ENCODE peak calls at places on chromosomes 3 and 15, in six cellular contexts. B is lower lobe of right lung, V is breast epithelium, Y is brain microvascular endothelial cell, H is AG10803, A is foreskin fibroblast. E is an unnamed sample.

GRCh38 chr15:72859023-72859756 is 75.6 kb upstream of the ADPGK start:
- DNase-seq in A (no peak), B (no peak), Y (no peak), V (no peak), H (no peak), E (no peak)

GRCh38 chr3:39184081-39184967 is 8.1 kb downstream of the XIRP1 start:
- DNase-seq in B (no peak), A (no peak), V (no peak), H (no peak), Y (no peak), E (no peak)

GRCh38 chr3:195823998-195824397 is 12.3 kb upstream of the MUC4 start:
- DNase-seq in A (no peak), V (peak), H (no peak), B (peak), Y (no peak), E (no peak)

GRCh38 chr3:178703268-178703975 is 167.2 kb downstream of the KCNMB2 start:
- DNase-seq in V (no peak), H (peak), B (no peak), Y (peak), A (peak), E (peak)

GRCh38 chr3:157067114-157067513 is 92.8 kb downstream of the CCNL1 start:
- DNase-seq in B (no peak), V (no peak), H (no peak), Y (no peak), A (no peak), E (no peak)

GRCh38 chr3:187841552-187841951 is 96.3 kb upstream of the BCL6 start:
- DNase-seq in H (peak), V (no peak), A (peak), Y (no peak), B (no peak), E (peak)

GRCh38 chr3:21621396-21621695 is 129.7 kb downstream of the ZNF385D start:
- DNase-seq in Y (peak), V (no peak), H (peak), A (peak), B (no peak), E (peak)

GRCh38 chr15:33244471-33244870 is 50.0 kb upstream of the FMN1 start:
- DNase-seq in H (no peak), B (no peak), V (no peak), A (no peak), Y (no peak), E (no peak)

GRCh38 chr3:57382933-57383332 is 90.4 kb upstream of the ASB14 start:
- DNase-seq in Y (peak), B (no peak), V (no peak), A (peak), H (peak), E (peak)

DNA sequence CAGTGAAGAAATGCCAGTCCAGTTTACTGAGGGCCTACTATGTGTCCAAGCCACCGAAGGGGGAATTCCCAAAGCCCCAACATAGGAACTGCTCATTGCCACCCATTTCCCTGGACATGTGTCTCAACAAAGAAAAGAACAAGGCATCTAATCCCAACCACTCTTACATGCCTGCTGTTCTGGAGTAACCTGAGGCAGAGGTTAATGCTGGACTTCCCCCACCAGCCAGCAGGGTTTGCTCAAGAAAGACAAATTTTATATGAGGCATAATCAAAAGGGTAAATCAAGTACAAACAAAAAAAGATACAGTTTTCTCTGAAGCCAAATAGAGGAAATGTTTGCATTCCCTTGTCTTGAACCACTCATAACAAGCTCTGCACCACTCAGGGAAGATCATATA is 4.1 kb downstream of the ADCY5 start:
- DNase-seq in Y (no peak), V (no peak), H (no peak), A (no peak), B (no peak), E (no peak)
- TF ChIP-seq CTCF in Y (peak), V (no peak), H (no peak), A (no peak), B (no peak), E (no peak)

GRCh38 chr3:99817437-99818240 is at the start of gene CMSS1:
- DNase-seq in Y (peak), V (peak), A (peak), B (peak), H (peak), E (peak)

GRCh38 chr3:99823723-99824711 is 6.4 kb downstream of the CMSS1 start:
- DNase-seq in V (no peak), A (no peak), H (no peak), Y (no peak), B (no peak), E (no peak)

GRCh38 chr3:99817047-99817436 is 620 bp upstream of the CMSS1 start:
- DNase-seq in V (no peak), Y (no peak), H (no peak), A (peak), B (no peak), E (no peak)

GRCh38 chr3:99818818-99819217 is 1.2 kb downstream of the CMSS1 start:
- DNase-seq in H (no peak), Y (no peak), V (no peak), B (no peak), A (no peak), E (no peak)
- H3K4me3 ChIP-seq in H (no peak), Y (no peak), V (peak), B (peak), A (peak), E (no peak)

DNA sequence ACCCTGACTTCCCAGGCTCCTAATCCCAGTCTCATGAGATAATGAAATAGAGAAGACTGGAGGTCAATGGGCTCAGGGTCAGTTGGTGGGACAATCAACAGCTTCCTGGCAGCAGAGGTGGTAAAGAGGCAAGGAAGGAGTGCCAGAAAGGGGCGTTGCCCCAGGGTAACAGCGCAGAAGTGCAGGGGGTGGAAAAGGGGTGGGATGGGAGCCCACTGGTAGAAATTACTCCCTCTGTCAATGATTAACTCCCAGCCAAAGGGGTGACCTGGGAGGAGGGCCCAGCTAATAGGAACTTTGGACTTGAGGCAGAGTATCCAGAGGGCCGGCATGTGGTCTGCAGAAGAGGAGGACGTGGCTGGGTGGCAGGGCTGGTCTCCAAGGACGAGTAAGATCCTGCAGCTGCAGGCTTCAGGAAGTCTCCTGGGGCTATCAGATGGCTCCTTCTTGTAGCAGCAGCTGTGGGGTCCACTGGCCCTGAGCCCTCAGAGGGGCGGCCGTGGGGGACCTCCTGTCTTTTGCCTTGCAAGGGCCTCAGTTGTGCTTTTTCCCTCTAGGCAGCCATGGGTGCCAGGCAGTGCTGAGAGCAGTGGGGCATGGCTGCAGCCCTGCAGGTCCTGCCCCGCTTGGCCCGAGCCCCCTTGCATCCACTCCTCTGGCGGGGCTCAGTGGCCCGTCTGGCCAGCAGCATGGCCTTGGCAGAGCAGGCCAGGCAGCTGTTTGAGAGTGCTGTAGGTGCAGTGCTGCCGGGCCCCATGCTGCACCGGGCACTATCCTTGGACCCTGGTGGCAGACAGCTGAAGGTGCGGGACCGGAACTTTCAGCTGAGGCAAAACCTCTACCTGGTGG is 2.3 kb downstream of the GLYCTK start:
- DNase-seq in V (no peak), A (no peak), Y (no peak), H (no peak), B (peak), E (no peak)
- TF ChIP-seq CTCF in V (no peak), A (no peak), Y (peak), H (no peak), B (no peak), E (peak)

DNA sequence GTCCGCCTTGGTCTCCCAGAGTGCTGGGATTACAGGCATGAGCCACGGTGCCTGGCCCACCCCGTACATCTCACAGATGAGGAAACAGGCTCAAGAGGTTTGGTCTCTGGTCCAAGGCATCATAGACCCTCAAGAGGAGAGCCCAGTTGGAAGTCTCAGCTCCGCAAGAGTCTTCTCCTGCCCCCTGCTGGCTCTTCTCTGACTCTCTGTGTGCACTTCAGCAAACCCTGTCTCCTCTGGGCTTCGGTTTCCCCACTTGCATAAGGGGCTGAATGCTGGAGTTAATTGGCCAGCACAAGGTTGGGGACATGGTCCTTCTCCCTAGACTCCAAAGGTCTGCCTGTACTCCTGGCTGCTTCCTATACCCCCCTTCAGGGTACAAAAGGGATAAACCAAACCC is 3.9 kb downstream of the MST1R start:
- DNase-seq in Y (no peak), B (no peak), H (no peak), A (no peak), V (no peak), E (peak)
- H3K4me3 ChIP-seq in Y (no peak), B (no peak), H (no peak), A (no peak), V (no peak), E (no peak)

GRCh38 chr3:152513301-152513960 is 244.7 kb downstream of the MBNL1 start:
- DNase-seq in A (no peak), V (no peak), Y (no peak), H (no peak), B (no peak), E (no peak)

GRCh38 chr3:152511904-152512303 is 243.2 kb downstream of the MBNL1 start:
- DNase-seq in B (no peak), Y (no peak), H (no peak), V (no peak), A (no peak), E (no peak)

GRCh38 chr3:152505926-152506325 is 237.2 kb downstream of the MBNL1 start:
- DNase-seq in H (no peak), V (no peak), B (no peak), A (no peak), Y (no peak), E (no peak)

DNA sequence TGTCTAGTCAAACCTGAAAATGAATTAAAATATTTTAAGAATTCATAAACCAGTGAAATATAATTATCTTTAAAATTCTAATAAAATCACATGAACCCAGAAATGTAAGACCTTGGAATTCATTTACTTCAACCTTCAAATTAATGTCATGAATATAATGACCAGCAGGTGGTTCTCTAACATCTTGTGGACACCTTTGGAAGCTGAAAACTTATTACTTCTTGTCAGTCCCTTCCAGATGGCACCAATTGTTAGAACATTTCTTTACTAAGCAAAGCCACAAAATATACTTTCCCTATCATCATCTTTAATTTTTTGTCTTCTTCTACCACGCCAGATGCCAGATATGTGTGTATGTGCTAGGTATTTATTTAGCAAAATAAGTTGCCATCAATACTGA is 240.0 kb downstream of the MBNL1 start:
- DNase-seq in V (no peak), A (no peak), B (no peak), H (no peak), Y (no peak), E (peak)
- TF ChIP-seq CTCF in V (peak), A (no peak), B (peak), H (no peak), Y (no peak), E (peak)

E was measured in cardiac fibroblast.